ENCODE peak calls at places on chromosomes 12 and 14, in seven cellular contexts. One of them, this sample, is unnamed.
A peak's percentile ranks its signal among the peaks of the same experiment; 100 is the strongest.

GRCh38 chr12:106764738-106765137 is 9.7 kb upstream of the RIC8B start:
- DNase-seq in lower leg skin: no peak
- DNase-seq in activated CD8-positive, alpha-beta memory T cell treated with anti-CD3 and anti-CD28 coated beads for 48 hours: no peak
- DNase-seq in HuH-7.5: no peak
- DNase-seq in amniotic stem cell: no peak
- DNase-seq in stromal cell of bone marrow: peak; percentile 21
- DNase-seq in ascending aorta: no peak
- DNase-seq in this sample: no peak

GRCh38 chr14:94161087-94161486 is 13.0 kb upstream of the PPP4R4 start:
- DNase-seq in HuH-7.5: no peak
- DNase-seq in activated CD8-positive, alpha-beta memory T cell treated with anti-CD3 and anti-CD28 coated beads for 48 hours: no peak
- DNase-seq in lower leg skin: no peak
- DNase-seq in amniotic stem cell: no peak
- DNase-seq in stromal cell of bone marrow: no peak
- DNase-seq in ascending aorta: no peak
- DNase-seq in this sample: no peak

GRCh38 chr14:75069021-75069810 is at the start of gene ZC2HC1C:
- DNase-seq in activated CD8-positive, alpha-beta memory T cell treated with anti-CD3 and anti-CD28 coated beads for 48 hours: peak; percentile 57
- DNase-seq in amniotic stem cell: peak; percentile 42
- DNase-seq in stromal cell of bone marrow: peak; percentile 84
- DNase-seq in HuH-7.5: peak; percentile 71
- DNase-seq in ascending aorta: peak; percentile 81
- DNase-seq in lower leg skin: peak; percentile 95
- DNase-seq in this sample: peak; percentile 98

GRCh38 chr12:108542320-108542719 is 18.7 kb downstream of the SART3 start:
- DNase-seq in lower leg skin: no peak
- DNase-seq in HuH-7.5: no peak
- DNase-seq in activated CD8-positive, alpha-beta memory T cell treated with anti-CD3 and anti-CD28 coated beads for 48 hours: no peak
- DNase-seq in amniotic stem cell: no peak
- DNase-seq in stromal cell of bone marrow: no peak
- DNase-seq in ascending aorta: no peak
- DNase-seq in this sample: no peak

GRCh38 chr14:94769413-94770250 is at the start of gene GSC:
- DNase-seq in stromal cell of bone marrow: peak; percentile 8
- DNase-seq in ascending aorta: no peak
- DNase-seq in activated CD8-positive, alpha-beta memory T cell treated with anti-CD3 and anti-CD28 coated beads for 48 hours: no peak
- DNase-seq in amniotic stem cell: peak; percentile 38
- DNase-seq in HuH-7.5: no peak
- DNase-seq in lower leg skin: peak; percentile 19
- DNase-seq in this sample: no peak

GRCh38 chr14:35534130-35534883 is at the start of gene INSM2:
- DNase-seq in stromal cell of bone marrow: no peak
- DNase-seq in lower leg skin: no peak
- DNase-seq in HuH-7.5: no peak
- DNase-seq in activated CD8-positive, alpha-beta memory T cell treated with anti-CD3 and anti-CD28 coated beads for 48 hours: no peak
- DNase-seq in ascending aorta: no peak
- DNase-seq in amniotic stem cell: no peak
- DNase-seq in this sample: no peak

GRCh38 chr12:32558941-32559340 is 120.2 kb upstream of the DNM1L start:
- DNase-seq in stromal cell of bone marrow: no peak
- DNase-seq in lower leg skin: no peak
- DNase-seq in amniotic stem cell: no peak
- DNase-seq in activated CD8-positive, alpha-beta memory T cell treated with anti-CD3 and anti-CD28 coated beads for 48 hours: no peak
- DNase-seq in ascending aorta: no peak
- DNase-seq in HuH-7.5: no peak
- DNase-seq in this sample: no peak

GRCh38 chr14:77498120-77498979 is at the start of gene ISM2:
- DNase-seq in lower leg skin: no peak
- DNase-seq in ascending aorta: no peak
- DNase-seq in stromal cell of bone marrow: no peak
- DNase-seq in activated CD8-positive, alpha-beta memory T cell treated with anti-CD3 and anti-CD28 coated beads for 48 hours: no peak
- DNase-seq in amniotic stem cell: no peak
- DNase-seq in HuH-7.5: peak; percentile 55
- DNase-seq in this sample: no peak

GRCh38 chr12:122955151-122955550 is 11.1 kb downstream of the ABCB9 start:
- DNase-seq in activated CD8-positive, alpha-beta memory T cell treated with anti-CD3 and anti-CD28 coated beads for 48 hours: no peak
- DNase-seq in HuH-7.5: no peak
- DNase-seq in amniotic stem cell: no peak
- DNase-seq in lower leg skin: no peak
- DNase-seq in ascending aorta: no peak
- DNase-seq in stromal cell of bone marrow: no peak
- DNase-seq in this sample: no peak

GRCh38 chr12:107079172-107080011 is 14.0 kb downstream of the CRY1 start:
- DNase-seq in lower leg skin: no peak
- DNase-seq in activated CD8-positive, alpha-beta memory T cell treated with anti-CD3 and anti-CD28 coated beads for 48 hours: no peak
- DNase-seq in HuH-7.5: no peak
- DNase-seq in stromal cell of bone marrow: no peak
- DNase-seq in amniotic stem cell: no peak
- DNase-seq in ascending aorta: no peak
- DNase-seq in this sample: no peak